ENCODE peak calls at places on chromosomes 4 and X, in four cellular contexts. F is lower leg skin, C is ELR, S is MG63. L is an unnamed sample.

GRCh38 chr4:83362492-83363329 is 28.1 kb upstream of the HPSE start:
- DNase-seq in C (peak), S (no peak), F (no peak), L (peak)

GRCh38 chr4:104451573-104451972 is 43.1 kb downstream of the CXXC4 start:
- DNase-seq in F (no peak), C (peak), S (no peak), L (peak)

GRCh38 chr4:154314248-154314647 is 177.4 kb downstream of the DCHS2 start:
- DNase-seq in F (no peak), C (no peak), S (no peak), L (peak)

GRCh38 chrX:147693511-147693910 is 218.2 kb upstream of the FMR1 start:
- DNase-seq in S (no peak), C (no peak), F (no peak), L (no peak)

GRCh38 chr4:78155616-78156105 is 98.5 kb downstream of the FRAS1 start:
- DNase-seq in C (no peak), F (no peak), S (no peak), L (peak)

GRCh38 chr4:117400039-117400835 is 314.9 kb upstream of the TRAM1L1 start:
- DNase-seq in C (peak), S (no peak), F (no peak), L (peak)

GRCh38 chr4:133270021-133270570 is 121.0 kb downstream of the PCDH10 start:
- DNase-seq in F (no peak), S (no peak), C (peak), L (peak)

GRCh38 chr4:24643774-24644520 is 59.6 kb upstream of the DHX15 start:
- DNase-seq in F (no peak), S (peak), C (no peak), L (peak)

GRCh38 chrX:72021975-72022374 is 109.7 kb downstream of the RTL5 start:
- DNase-seq in C (peak), S (no peak), F (peak), L (no peak)

GRCh38 chr4:150619032-150619431 is 37.1 kb downstream of the MAB21L2 start:
- DNase-seq in S (no peak), F (no peak), C (no peak), L (no peak)

GRCh38 chr4:120004054-120004453 is 62.6 kb downstream of the MAD2L1 start:
- DNase-seq in F (no peak), C (no peak), S (no peak), L (no peak)

GRCh38 chrX:111013778-111014455 is 82.1 kb upstream of the PAK3 start:
- DNase-seq in C (no peak), S (no peak), F (no peak), L (no peak)

GRCh38 chrX:44055638-44056037 is 82.4 kb upstream of the NDP start:
- DNase-seq in S (no peak), C (no peak), F (no peak), L (no peak)